ENCODE peak calls at places on chromosomes 6 and 20, in four cellular contexts. One of them, this sample, is unnamed.
A peak's percentile ranks its signal among the peaks of the same experiment; 100 is the strongest.

GRCh38 chr6:6688283-6688682 is 99.8 kb downstream of the LY86 start:
- DNase-seq in SW 1271: no peak
- DNase-seq in cardiac muscle cell: no peak
- DNase-seq in trophoblast cell: no peak
- DNase-seq in this sample: no peak

GRCh38 chr6:699319-699718 is 6.4 kb upstream of the EXOC2 start:
- DNase-seq in SW 1271: no peak
- DNase-seq in cardiac muscle cell: peak; percentile 32
- DNase-seq in trophoblast cell: no peak
- DNase-seq in this sample: no peak

GRCh38 chr6:90536516-90536915 is 50.4 kb downstream of the MAP3K7 start:
- DNase-seq in SW 1271: no peak
- DNase-seq in cardiac muscle cell: no peak
- DNase-seq in trophoblast cell: no peak
- DNase-seq in this sample: no peak

GRCh38 chr6:136213853-136214252 is 36.3 kb downstream of the MTFR2 start:
- DNase-seq in SW 1271: no peak
- DNase-seq in cardiac muscle cell: no peak
- DNase-seq in trophoblast cell: no peak
- DNase-seq in this sample: no peak

GRCh38 chr20:18326990-18327389 is 38.7 kb downstream of the ZNF133 start:
- DNase-seq in SW 1271: no peak
- DNase-seq in cardiac muscle cell: no peak
- DNase-seq in trophoblast cell: no peak
- DNase-seq in this sample: no peak

GRCh38 chr20:48463916-48464315 is 363.9 kb downstream of the PREX1 start:
- DNase-seq in SW 1271: no peak
- DNase-seq in cardiac muscle cell: peak; percentile 46
- DNase-seq in trophoblast cell: peak; percentile 10
- DNase-seq in this sample: no peak

GRCh38 chr6:165811512-165811911 is 148.5 kb upstream of the PDE10A start:
- DNase-seq in SW 1271: no peak
- DNase-seq in cardiac muscle cell: no peak
- DNase-seq in trophoblast cell: no peak
- DNase-seq in this sample: no peak

GRCh38 chr6:45714795-45715507 is 300.7 kb downstream of the CLIC5 start:
- DNase-seq in SW 1271: peak; percentile 77
- DNase-seq in cardiac muscle cell: peak; percentile 91
- DNase-seq in trophoblast cell: peak; percentile 76
- DNase-seq in this sample: peak; percentile 41

GRCh38 chr6:35417979-35418661 is 34.0 kb upstream of the FANCE start:
- DNase-seq in SW 1271: no peak
- DNase-seq in cardiac muscle cell: no peak
- DNase-seq in trophoblast cell: no peak
- DNase-seq in this sample: no peak

GRCh38 chr6:38179300-38179699 is 359.8 kb downstream of the ZFAND3 start:
- DNase-seq in SW 1271: no peak
- DNase-seq in cardiac muscle cell: no peak
- DNase-seq in trophoblast cell: no peak
- DNase-seq in this sample: peak; percentile 41